ENCODE peak calls at places on chromosomes 3 and 15, in five cellular contexts. G is fibroblast of lung, R is AG04450, X is left ventricle myocardium inferior, B is heart right ventricle. A is an unnamed sample.
A peak's percentile ranks its signal among the peaks of the same experiment; 100 is the strongest.

GRCh38 chr15:90286678-90287077 is 21.2 kb downstream of the NGRN start:
- DNase-seq in G (peak; percentile 52), R (no peak), B (no peak), X (no peak), A (peak; percentile 27)

GRCh38 chr3:189324538-189325138 is 152.9 kb downstream of the TPRG1 start:
- DNase-seq in B (no peak), X (no peak), R (peak; percentile 26), G (peak; percentile 68), A (peak; percentile 74)

GRCh38 chr3:150077581-150078247 is 107.0 kb upstream of the PFN2 start:
- DNase-seq in G (no peak), B (no peak), R (no peak), X (no peak), A (no peak)

GRCh38 chr3:190056795-190057194 is 63.9 kb downstream of the P3H2 start:
- DNase-seq in B (no peak), G (no peak), R (no peak), X (no peak), A (no peak)

GRCh38 chr3:194161181-194162045 is 25.5 kb downstream of the HES1 start:
- DNase-seq in B (no peak), R (no peak), G (no peak), X (no peak), A (no peak)

GRCh38 chr3:24722106-24722505 is 227.5 kb upstream of the THRB start:
- DNase-seq in X (no peak), G (no peak), B (no peak), R (no peak), A (no peak)

GRCh38 chr3:13621381-13622221 is 72.7 kb downstream of the FBLN2 start:
- DNase-seq in B (no peak), R (no peak), G (peak; percentile 9), X (no peak), A (peak; percentile 13)

GRCh38 chr15:45091581-45091980 is 22.4 kb downstream of the DUOX2 start:
- DNase-seq in R (no peak), B (peak; percentile 54), X (peak; percentile 43), G (no peak), A (no peak)

GRCh38 chr15:50017522-50017921 is 101.5 kb downstream of the ATP8B4 start:
- DNase-seq in B (no peak), X (no peak), R (no peak), G (no peak), A (no peak)

GRCh38 chr3:123258811-123259420 is 57.2 kb downstream of the SEC22A start:
- DNase-seq in G (peak; percentile 78), R (peak; percentile 15), B (no peak), X (no peak), A (no peak)

GRCh38 chr3:49278548-49278947 is 1.5 kb upstream of the C3orf62 start:
- DNase-seq in B (no peak), G (no peak), R (no peak), X (no peak), A (no peak)

GRCh38 chr3:148741219-148741618 is 43.5 kb downstream of the AGTR1 start:
- DNase-seq in R (no peak), G (no peak), B (no peak), X (no peak), A (no peak)

GRCh38 chr3:73954506-73954905 is 329.8 kb upstream of the PDZRN3 start:
- DNase-seq in X (no peak), G (no peak), R (no peak), B (no peak), A (no peak)

GRCh38 chr3:79954756-79955155 is 187.0 kb upstream of the ROBO1 start:
- DNase-seq in G (no peak), B (no peak), X (no peak), R (no peak), A (no peak)

GRCh38 chr3:111904376-111905241 is 45.5 kb downstream of the PHLDB2 start:
- DNase-seq in R (peak; percentile 59), B (no peak), X (no peak), G (peak; percentile 96), A (no peak)

GRCh38 chr15:98903377-98904018 is 104.1 kb downstream of the PGPEP1L start:
- DNase-seq in G (peak; percentile 73), X (no peak), R (no peak), B (no peak), A (no peak)

GRCh38 chr3:13525827-13526625 is 22.9 kb upstream of the FBLN2 start:
- DNase-seq in X (peak; percentile 28), B (no peak), G (no peak), R (no peak), A (no peak)

GRCh38 chr15:87561641-87562040 is 694.9 kb downstream of the NTRK3 start:
- DNase-seq in X (no peak), R (no peak), G (no peak), B (no peak), A (no peak)

GRCh38 chr3:12046406-12046805 is 42.2 kb downstream of the SYN2 start:
- DNase-seq in X (no peak), R (no peak), G (peak; percentile 9), B (no peak), A (no peak)

GRCh38 chr3:194067949-194068362 is 68.0 kb upstream of the HES1 start:
- DNase-seq in G (no peak), X (no peak), R (no peak), B (no peak), A (no peak)

GRCh38 chr3:17935217-17935616 is 192.8 kb upstream of the TBC1D5 start:
- DNase-seq in G (peak; percentile 5), X (no peak), R (no peak), B (no peak), A (no peak)

GRCh38 chr3:37855363-37855970 is 6.2 kb upstream of the CTDSPL start:
- DNase-seq in R (no peak), G (peak; percentile 73), X (peak; percentile 89), B (peak; percentile 87), A (peak; percentile 83)

GRCh38 chr15:26157081-26157480 is 294.0 kb upstream of the ATP10A start:
- DNase-seq in B (no peak), R (no peak), X (no peak), G (no peak), A (no peak)

GRCh38 chr3:64539451-64540196 is 148.2 kb downstream of the ADAMTS9 start:
- DNase-seq in X (no peak), R (peak; percentile 78), B (no peak), G (peak; percentile 97), A (no peak)

GRCh38 chr15:42264790-42265189 is 8.2 kb upstream of the GANC start:
- DNase-seq in B (no peak), X (no peak), R (no peak), G (no peak), A (no peak)

GRCh38 chr3:106688463-106688862 is 688.8 kb upstream of the CCDC54 start:
- DNase-seq in B (no peak), X (no peak), R (peak; percentile 61), G (peak; percentile 97), A (no peak)

GRCh38 chr3:10551821-10552630 is 46.6 kb upstream of the ATP2B2 start:
- DNase-seq in X (no peak), G (no peak), B (peak; percentile 27), R (no peak), A (peak; percentile 37)

GRCh38 chr3:172853911-172854648 is 103.6 kb downstream of the ECT2 start:
- DNase-seq in X (no peak), R (no peak), G (no peak), B (no peak), A (no peak)

GRCh38 chr15:76863693-76864092 is 41.4 kb downstream of the SCAPER start:
- DNase-seq in X (no peak), R (no peak), G (no peak), B (no peak), A (no peak)

GRCh38 chr15:47991376-47991775 is 129.4 kb upstream of the SLC24A5 start:
- DNase-seq in R (no peak), B (no peak), X (no peak), G (peak; percentile 50), A (no peak)

GRCh38 chr15:94298359-94298758 is 67.0 kb downstream of the MCTP2 start:
- DNase-seq in X (no peak), R (no peak), G (no peak), B (no peak), A (no peak)

GRCh38 chr15:56240390-56240789 is 3.3 kb downstream of the RFX7 start:
- DNase-seq in B (no peak), G (no peak), R (no peak), X (no peak), A (no peak)

GRCh38 chr15:56232058-56232457 is 11.6 kb downstream of the RFX7 start:
- DNase-seq in X (no peak), B (no peak), G (no peak), R (no peak), A (no peak)

GRCh38 chr15:56236197-56236596 is 7.5 kb downstream of the RFX7 start:
- DNase-seq in R (no peak), B (no peak), X (no peak), G (no peak), A (no peak)

GRCh38 chr15:56233549-56233948 is 10.1 kb downstream of the RFX7 start:
- DNase-seq in G (no peak), X (no peak), R (no peak), B (no peak), A (no peak)

GRCh38 chr15:56234804-56235203 is 8.9 kb downstream of the RFX7 start:
- DNase-seq in X (no peak), G (no peak), B (no peak), R (no peak), A (no peak)
- H3K9me3 ChIP-seq in X (peaks cover 21% of the 10 kb centered on the region), G (no peaks in the 10 kb centered on the region), B (no peaks in the 10 kb centered on the region), R (peaks cover 10% of the 10 kb centered on the region), A (peaks cover 36% of the 10 kb centered on the region)

GRCh38 chr3:197003461-197004385 is 25.9 kb downstream of the MELTF start:
- DNase-seq in R (no peak), G (peak; percentile 17), B (no peak), X (peak; percentile 20), A (peak; percentile 15)

GRCh38 chr3:197000211-197000610 is 29.4 kb downstream of the MELTF start:
- DNase-seq in X (peak; percentile 4), G (no peak), B (no peak), R (no peak), A (no peak)

GRCh38 chr3:197002701-197003454 is 26.7 kb downstream of the MELTF start:
- DNase-seq in X (peak; percentile 75), B (peak; percentile 79), G (peak; percentile 66), R (no peak), A (peak; percentile 68)

GRCh38 chr3:197001106-197001971 is 28.3 kb downstream of the MELTF start:
- DNase-seq in B (no peak), X (peak; percentile 10), G (no peak), R (no peak), A (no peak)

GRCh38 chr3:197001972-197002700 is 27.5 kb downstream of the MELTF start:
- DNase-seq in G (no peak), B (peak; percentile 43), X (peak; percentile 21), R (no peak), A (no peak)
- H3K27ac ChIP-seq in G (no peak overlapping the region), B (peak overlapping the region; percentile 76), X (peak overlapping the region; percentile 65), R (no peak overlapping the region), A (no peak overlapping the region)

GRCh38 chr15:85172846-85173490 is 191.3 kb downstream of the PDE8A start:
- DNase-seq in R (no peak), B (no peak), X (no peak), G (peak; percentile 27), A (no peak)
- H3K9me3 ChIP-seq in R (peaks cover 27% of the 10 kb centered on the region), B (no peaks in the 10 kb centered on the region), X (peaks cover 26% of the 10 kb centered on the region), G (no peaks in the 10 kb centered on the region), A (peaks cover 10% of the 10 kb centered on the region)

DNA sequence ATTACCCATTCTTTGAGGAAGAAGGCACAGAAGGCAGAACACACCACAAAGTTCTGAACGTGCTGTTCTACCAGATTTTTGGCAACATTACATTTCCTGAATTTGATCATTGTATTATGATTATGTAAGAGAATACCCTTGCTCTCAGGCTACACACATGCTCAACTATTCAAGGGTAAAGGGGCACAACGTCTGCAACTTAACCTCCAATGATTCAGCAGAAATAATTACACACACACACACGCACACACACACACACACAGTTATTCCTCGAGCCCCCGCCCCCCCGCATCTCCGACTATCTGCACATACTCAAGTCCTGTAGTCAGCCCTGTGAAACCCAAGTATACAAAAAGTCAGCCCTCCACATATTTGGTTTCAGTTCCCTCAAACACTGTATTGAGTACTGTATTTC is 26.8 kb downstream of the RPN1 start:
- DNase-seq in X (no peak), B (no peak), R (peak; percentile 50), G (peak; percentile 79), A (no peak)
- H3K27ac ChIP-seq in X (peak overlapping the region; percentile 80), B (no peak overlapping the region), R (peak overlapping the region; percentile 47), G (no peak overlapping the region), A (no peak overlapping the region)